ENCODE peak calls at places on chromosomes 1 and 21, in seven cellular contexts. U is endothelial cell of umbilical vein, S is HCT116, A is sigmoid colon, M is breast epithelium, Z is stomach, I is transverse colon. K is an unnamed sample.

GRCh38 chr1:22176258-22176657 is 33.4 kb upstream of the WNT4 start:
- DNase-seq in M (no peak), S (no peak), U (no peak), I (peak), A (no peak), Z (no peak), K (no peak)

GRCh38 chr1:70745199-70745598 is 302.4 kb downstream of the PTGER3 start:
- DNase-seq in S (peak), A (no peak), Z (no peak), U (no peak), M (no peak), I (no peak), K (no peak)

GRCh38 chr21:46393941-46394818 is 64.5 kb upstream of the DIP2A start:
- DNase-seq in I (no peak), A (no peak), U (no peak), Z (no peak), S (no peak), M (no peak), K (no peak)

GRCh38 chr21:45320261-45320990 is 32.7 kb upstream of the POFUT2 start:
- DNase-seq in A (peak), U (no peak), M (no peak), Z (no peak), I (no peak), S (no peak), K (no peak)

GRCh38 chr1:59288046-59288445 is 8.8 kb upstream of the FGGY start:
- DNase-seq in U (no peak), Z (no peak), M (no peak), A (no peak), I (no peak), S (no peak), K (no peak)

GRCh38 chr1:238647877-238648276 is 738.5 kb upstream of the CHRM3 start:
- DNase-seq in A (no peak), S (no peak), M (no peak), U (no peak), Z (no peak), I (no peak), K (no peak)

GRCh38 chr1:227322376-227322775 is 4.1 kb upstream of the CDC42BPA start:
- DNase-seq in S (no peak), I (no peak), U (no peak), A (no peak), M (no peak), Z (no peak), K (no peak)

GRCh38 chr1:53561488-53562115 is 102.4 kb downstream of the DMRTB1 start:
- DNase-seq in A (peak), S (no peak), M (no peak), I (peak), U (no peak), Z (no peak), K (no peak)

GRCh38 chr1:49225464-49225863 is 448.8 kb upstream of the BEND5 start:
- DNase-seq in I (no peak), M (no peak), U (no peak), A (no peak), Z (no peak), S (no peak), K (no peak)

GRCh38 chr21:38825269-38825668 is 19.5 kb downstream of the ETS2 start:
- DNase-seq in M (no peak), A (no peak), Z (no peak), U (no peak), S (no peak), I (no peak), K (no peak)

GRCh38 chr1:205228052-205228451 is 306 bp downstream of the TMCC2 start:
- DNase-seq in M (no peak), I (no peak), A (no peak), S (no peak), Z (peak), U (no peak), K (no peak)

GRCh38 chr1:9066945-9067807 is 2.3 kb downstream of the SLC2A5 start:
- DNase-seq in Z (no peak), U (peak), I (peak), A (peak), M (peak), S (no peak), K (no peak)

GRCh38 chr1:91864017-91864700 is 21.8 kb downstream of the TGFBR3 start:
- DNase-seq in Z (no peak), A (no peak), S (no peak), M (peak), U (no peak), I (no peak), K (peak)

GRCh38 chr1:9561429-9561828 is 22.2 kb downstream of the SLC25A33 start:
- DNase-seq in U (peak), Z (no peak), S (no peak), M (no peak), A (peak), I (peak), K (peak)

GRCh38 chr1:183567584-183567983 is 22.7 kb downstream of the NCF2 start:
- DNase-seq in I (peak), U (no peak), M (peak), S (no peak), Z (peak), A (no peak), K (no peak)

GRCh38 chr1:75587692-75588091 is 23.2 kb downstream of the SLC44A5 start:
- DNase-seq in U (no peak), S (no peak), M (no peak), I (no peak), A (no peak), Z (no peak), K (no peak)

GRCh38 chr1:3799976-3800685 is 3.8 kb upstream of the LRRC47 start:
- DNase-seq in M (no peak), A (no peak), Z (no peak), S (no peak), U (no peak), I (no peak), K (no peak)

GRCh38 chr21:46515109-46515508 is 56.4 kb downstream of the DIP2A start:
- DNase-seq in I (peak), S (no peak), A (peak), Z (peak), M (no peak), U (peak), K (peak)

GRCh38 chr1:185200889-185201288 is 43.9 kb downstream of the SWT1 start:
- DNase-seq in S (no peak), I (no peak), M (no peak), Z (no peak), A (no peak), U (no peak), K (no peak)

GRCh38 chr1:151187205-151187604 is 2.8 kb downstream of the VPS72 start:
- DNase-seq in U (no peak), Z (no peak), S (no peak), M (no peak), I (no peak), A (no peak), K (no peak)

GRCh38 chr1:22123071-22123390 is 19.9 kb downstream of the WNT4 start:
- DNase-seq in I (no peak), A (no peak), U (no peak), M (no peak), S (no peak), Z (no peak), K (no peak)

GRCh38 chr1:159860456-159860855 is 2.0 kb downstream of the VSIG8 start:
- DNase-seq in I (no peak), Z (no peak), S (no peak), A (no peak), M (no peak), U (no peak), K (no peak)

GRCh38 chr1:32220746-32221580 is 1.2 kb downstream of the TMEM234 start:
- DNase-seq in A (no peak), Z (no peak), U (no peak), I (no peak), S (no peak), M (no peak), K (no peak)

GRCh38 chr1:59541891-59542290 is 245.0 kb downstream of the FGGY start:
- DNase-seq in U (no peak), Z (no peak), S (no peak), I (no peak), M (no peak), A (no peak), K (no peak)

GRCh38 chr1:206797534-206798383 is 25.5 kb upstream of the IL10 start:
- DNase-seq in A (no peak), U (no peak), I (peak), S (no peak), M (no peak), Z (no peak), K (no peak)

GRCh38 chr1:18957532-18958295 is 1.2 kb upstream of the IFFO2 start:
- DNase-seq in I (no peak), U (no peak), S (no peak), M (peak), A (no peak), Z (no peak), K (no peak)

DNA sequence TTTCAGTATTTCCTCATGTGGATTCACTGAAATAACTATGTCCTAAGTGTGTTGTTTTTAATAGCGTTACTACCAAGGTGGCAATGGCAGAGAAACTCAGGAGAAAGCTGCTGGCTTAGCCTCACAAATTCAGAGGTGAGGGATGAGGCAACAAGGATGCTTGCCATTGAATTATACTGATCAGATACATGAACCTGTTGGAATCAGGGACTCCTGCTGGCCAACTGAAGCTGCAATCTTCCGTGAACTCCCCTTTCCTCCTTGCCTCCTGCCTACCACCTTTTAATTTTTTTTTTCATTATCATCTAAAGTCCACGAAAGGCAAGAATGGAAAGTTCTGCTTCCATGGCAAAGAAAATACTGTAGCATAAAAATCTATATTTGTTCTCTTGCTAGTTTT is 254.7 kb downstream of the NFIA start:
- DNase-seq in A (no peak), U (peak), S (no peak), M (no peak), I (no peak), Z (no peak), K (no peak)
- TF ChIP-seq CTCF in A (no peak), U (peak), S (peak), M (no peak), I (peak), Z (no peak), K (no peak)

GRCh38 chr1:116418091-116418830 is 45.2 kb downstream of the ATP1A1 start:
- DNase-seq in I (peak), U (peak), S (peak), Z (peak), A (peak), M (peak), K (peak)
- TF ChIP-seq POLR2A in I (peak), U (no peak), S (peak), Z (no peak), A (peak), M (peak), K (peak)

GRCh38 chr1:109927908-109928307 is 17.3 kb downstream of the CSF1 start:
- DNase-seq in U (peak), I (peak), S (no peak), M (peak), Z (peak), A (peak), K (peak)
- TF ChIP-seq POLR2AphosphoS5 in U (no peak), I (peak), S (no peak), M (peak), Z (peak), A (peak), K (peak)

GRCh38 chr1:44677201-44677520 is 2.6 kb downstream of the ARMH1 start:
- DNase-seq in A (no peak), S (no peak), M (no peak), Z (no peak), I (no peak), U (peak), K (no peak)
- TF ChIP-seq CTCF in A (no peak), S (peak), M (no peak), Z (peak), I (peak), U (peak), K (peak)

DNA sequence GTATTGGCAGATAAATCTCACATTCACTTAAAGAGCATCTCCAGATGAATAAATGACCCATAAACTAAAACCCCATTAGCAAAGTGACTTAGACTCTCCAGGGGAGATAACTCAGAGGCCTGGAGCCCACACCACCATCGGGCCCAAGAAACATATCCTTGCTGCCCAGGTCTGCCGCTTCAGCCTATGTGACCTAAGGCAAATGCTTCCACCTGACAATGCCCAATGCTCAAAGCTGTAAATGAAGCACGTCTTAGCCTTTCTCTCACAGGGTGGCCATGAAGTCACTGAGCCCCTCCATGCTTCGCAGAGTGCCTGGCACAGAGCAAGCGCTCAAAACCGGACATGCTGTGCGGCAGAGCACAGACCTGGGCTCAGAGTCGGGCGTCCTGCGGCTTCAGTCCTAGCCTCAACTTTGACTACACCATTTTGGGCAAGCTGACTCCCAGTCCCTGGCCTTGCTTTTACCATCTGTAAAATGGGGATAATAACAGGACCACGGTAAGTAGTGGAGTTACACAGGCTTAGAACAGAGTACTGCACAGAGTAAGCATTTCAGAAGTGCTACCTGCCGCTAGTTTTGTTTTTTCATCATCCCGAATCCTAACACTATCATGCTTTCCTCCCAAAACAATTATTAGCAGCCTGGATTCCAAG is 23.7 kb downstream of the NOL9 start:
- DNase-seq in U (no peak), M (no peak), I (no peak), A (no peak), S (no peak), Z (no peak), K (no peak)
- TF ChIP-seq POLR2A in U (no peak), M (no peak), I (no peak), A (no peak), S (no peak), Z (no peak), K (no peak)

GRCh38 chr1:100734716-100735115 is 15.2 kb downstream of the VCAM1 start:
- DNase-seq in S (no peak), A (no peak), M (no peak), Z (no peak), I (no peak), U (peak), K (no peak)
- TF ChIP-seq POLR2AphosphoS5 in S (no peak), A (peak), M (no peak), Z (no peak), I (peak), U (no peak), K (no peak)

GRCh38 chr21:42553435-42553834 is 39.8 kb downstream of the SLC37A1 start:
- DNase-seq in Z (no peak), S (no peak), U (no peak), M (no peak), I (no peak), A (no peak), K (no peak)
- TF ChIP-seq CTCF in Z (no peak), S (no peak), U (no peak), M (no peak), I (no peak), A (no peak), K (no peak)

GRCh38 chr21:33904041-33904440 is 11.6 kb downstream of the ATP5PO start:
- DNase-seq in M (no peak), A (peak), Z (no peak), U (no peak), S (no peak), I (no peak), K (no peak)
- TF ChIP-seq POLR2A in M (no peak), A (no peak), Z (no peak), U (no peak), S (no peak), I (no peak), K (no peak)

DNA sequence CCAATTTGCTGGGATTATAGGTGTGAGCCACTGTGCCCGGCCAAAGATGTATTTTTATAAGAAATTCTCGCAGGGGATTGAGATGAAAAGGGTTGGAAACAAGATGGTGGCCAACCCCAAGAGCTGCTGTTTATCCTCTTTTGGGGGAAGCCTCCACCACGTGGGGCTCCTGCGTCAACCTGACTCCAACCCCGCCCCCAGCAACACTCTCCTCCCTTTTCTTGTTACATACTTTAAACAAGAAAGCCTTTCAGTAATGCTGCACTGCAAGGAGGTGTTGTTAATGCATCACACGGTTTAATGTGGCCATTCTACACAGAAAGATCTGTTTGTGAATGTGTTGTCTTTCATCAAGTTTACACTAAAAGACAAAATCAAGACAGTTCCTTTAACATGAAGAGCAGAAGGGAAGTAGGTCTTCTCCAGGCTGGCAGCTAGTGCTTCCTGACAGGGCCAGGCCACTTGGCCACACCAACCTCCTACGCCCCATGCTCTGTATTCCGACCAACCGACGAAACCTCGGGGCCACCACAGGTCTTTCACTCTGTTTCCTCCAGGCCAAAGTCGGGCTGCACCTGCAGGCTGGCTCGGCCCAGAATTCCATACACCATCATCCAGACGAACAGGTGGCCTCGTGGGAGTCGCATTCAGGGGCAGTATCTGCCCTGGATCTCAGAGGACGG is 25.9 kb downstream of the C2CD2 start:
- DNase-seq in Z (no peak), I (no peak), A (peak), M (no peak), U (no peak), S (no peak), K (no peak)
- TF ChIP-seq POLR2AphosphoS5 in Z (no peak), I (no peak), A (no peak), M (no peak), U (no peak), S (no peak), K (no peak)

K was measured in prostate gland.